ENCODE peak calls at places on chromosomes 16 and 17, in four cellular contexts. X, M, Y and F are unnamed samples. For H3K4me1, the result is how much of the 10 kb centered on the place peaks cover.

GRCh38 chr17:2929881-2930533 is 133.4 kb downstream of the OR1D5 start:
- DNase-seq in X (peak), M (peak), Y (no peak), F (no peak)

GRCh38 chr17:13209091-13209490 is 191.3 kb upstream of the ELAC2 start:
- DNase-seq in X (no peak), M (no peak), Y (no peak), F (no peak)

GRCh38 chr17:38874505-38875419 is 4.9 kb downstream of the LASP1 start:
- DNase-seq in X (no peak), M (no peak), Y (peak), F (no peak)

GRCh38 chr17:15973016-15973415 is 26.5 kb downstream of the ZSWIM7 start:
- DNase-seq in X (no peak), M (no peak), Y (no peak), F (no peak)

GRCh38 chr16:56289862-56290261 is 98.6 kb downstream of the GNAO1 start:
- DNase-seq in X (no peak), M (no peak), Y (no peak), F (no peak)

GRCh38 chr16:3022697-3023414 is 886 bp downstream of the HCFC1R1 start:
- DNase-seq in X (no peak), M (peak), Y (no peak), F (no peak)

GRCh38 chr16:73095885-73096341 is 48.0 kb upstream of the ZFHX3 start:
- DNase-seq in X (no peak), M (no peak), Y (peak), F (no peak)

GRCh38 chr16:85639529-85640253 is 26.6 kb downstream of the GSE1 start:
- DNase-seq in X (no peak), M (no peak), Y (peak), F (no peak)

GRCh38 chr17:46772013-46772878 is 46.2 kb downstream of the WNT3 start:
- DNase-seq in X (no peak), M (no peak), Y (peak), F (no peak)

GRCh38 chr17:67582632-67583230 is 135.0 kb upstream of the NOL11 start:
- DNase-seq in X (no peak), M (peak), Y (no peak), F (no peak)

GRCh38 chr17:18319604-18320256 is 4.6 kb downstream of the SMCR8 start:
- DNase-seq in X (no peak), M (peak), Y (no peak), F (no peak)

GRCh38 chr17:71975998-71976649 is 144.7 kb upstream of the SOX9 start:
- DNase-seq in X (no peak), M (peak), Y (peak), F (no peak)

GRCh38 chr16:30621765-30622164 is 11.6 kb upstream of the ZNF689 start:
- DNase-seq in X (no peak), M (peak), Y (no peak), F (no peak)

GRCh38 chr16:70349783-70350182 is 3.1 kb downstream of the DDX19A start:
- DNase-seq in X (no peak), M (no peak), Y (no peak), F (no peak)

GRCh38 chr16:28035866-28036393 is 27.6 kb downstream of the GSG1L start:
- DNase-seq in X (no peak), M (no peak), Y (no peak), F (no peak)

GRCh38 chr16:13923703-13924298 is 3.8 kb downstream of the ERCC4 start:
- DNase-seq in X (no peak), M (peak), Y (no peak), F (no peak)
- H3K4me3 ChIP-seq in X (no peak), M (no peak), Y (no peak), F (no peak)

GRCh38 chr16:8960788-8961109 is 3.0 kb downstream of the USP7 start:
- DNase-seq in X (no peak), M (no peak), Y (no peak), F (no peak)
- H3K4me1 ChIP-seq in X (half or more), M (under half), Y (under half), F (half or more)

DNA sequence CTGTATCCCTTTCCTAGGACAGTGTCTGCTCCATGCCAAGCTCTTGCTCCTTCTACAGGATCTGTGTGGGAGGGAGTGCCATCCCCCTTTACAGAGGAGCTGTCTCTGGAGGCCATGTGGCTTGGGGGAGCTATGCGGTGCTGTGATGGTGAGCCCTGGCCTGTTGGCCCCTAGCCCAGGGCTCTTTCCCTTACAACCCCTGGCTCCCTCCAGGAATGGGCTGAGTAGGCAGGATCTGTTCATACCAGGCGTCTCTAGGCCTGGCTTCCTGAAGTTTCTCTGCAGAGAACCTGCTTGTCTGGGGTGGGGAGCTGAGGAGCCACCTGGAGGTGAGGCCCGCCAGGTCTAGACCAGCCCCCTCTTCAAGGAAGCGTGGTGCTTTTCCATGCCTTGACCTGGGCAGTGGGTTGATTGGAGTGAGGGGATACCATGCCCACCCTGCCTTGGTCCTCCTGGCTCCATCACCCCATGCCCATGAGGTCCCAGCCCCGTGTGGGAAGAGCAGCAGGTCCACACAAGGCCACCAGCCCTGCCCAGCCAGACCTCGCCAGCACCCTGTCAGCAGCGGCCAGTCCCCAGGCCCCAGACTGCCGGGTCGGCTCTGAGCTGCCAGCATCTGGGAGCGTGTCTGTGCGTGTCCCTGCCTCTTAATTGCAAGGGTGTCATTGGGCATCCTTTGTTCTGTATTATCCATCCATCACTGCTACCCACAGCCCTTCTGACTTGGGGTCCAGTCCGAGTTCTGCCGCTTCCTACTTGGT is 14.7 kb downstream of the LLGL2 start:
- DNase-seq in X (no peak), M (no peak), Y (no peak), F (no peak)
- H3K27ac ChIP-seq in X (no peak), M (no peak), Y (no peak), F (no peak)

DNA sequence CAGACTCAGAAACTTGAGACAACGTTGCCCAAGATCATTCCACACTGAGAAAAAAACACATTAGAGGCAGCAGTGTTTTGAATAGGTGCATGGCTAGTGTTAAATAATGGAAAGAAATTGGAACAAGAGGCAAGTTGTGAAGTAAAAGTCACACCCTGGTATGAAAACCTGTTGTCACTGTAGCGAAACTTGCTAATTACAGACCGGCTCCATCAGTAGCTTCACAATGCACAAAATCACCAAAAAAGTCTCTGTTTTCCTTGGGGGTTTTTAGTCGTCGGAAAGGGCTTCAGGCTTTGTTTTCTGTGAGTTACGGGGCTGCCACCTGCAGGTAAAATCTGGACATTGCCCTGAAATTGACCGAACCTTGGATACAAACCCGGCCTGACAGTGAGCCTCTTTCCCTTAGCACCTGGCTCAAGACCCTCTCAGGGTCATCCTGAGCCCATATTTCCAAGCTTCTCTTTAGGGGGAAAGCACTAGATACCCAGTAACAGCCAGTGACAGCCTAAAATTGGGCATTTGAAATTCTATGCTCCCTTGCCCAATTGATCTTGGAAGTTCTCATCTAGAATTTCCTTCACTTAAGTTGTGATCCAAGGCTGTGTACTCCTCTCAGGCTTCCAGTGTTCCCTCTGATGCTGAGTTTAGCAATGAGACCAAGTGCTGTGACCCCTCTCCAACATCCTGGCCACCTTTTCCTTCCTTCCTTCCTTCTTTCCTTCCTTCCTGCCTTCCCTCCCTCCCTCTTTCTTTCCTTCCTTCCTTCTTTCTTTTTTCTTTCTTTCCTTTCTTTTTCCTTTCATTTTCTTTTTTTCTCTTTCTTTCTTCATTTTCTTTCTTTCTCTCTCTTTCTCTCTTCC is 7.2 kb upstream of the GRB2 start:
- DNase-seq in X (peak), M (peak), Y (no peak), F (peak)
- H3K4me3 ChIP-seq in X (peak), M (peak), Y (no peak), F (peak)

GRCh38 chr17:74466785-74467158 is 338 bp downstream of the CD300A start:
- DNase-seq in X (peak), M (no peak), Y (peak), F (no peak)

GRCh38 chr17:74466111-74466784 is at the start of gene CD300A:
- DNase-seq in X (no peak), M (no peak), Y (peak), F (no peak)

GRCh38 chr17:74467221-74467951 is 952 bp downstream of the CD300A start:
- DNase-seq in X (no peak), M (no peak), Y (peak), F (no peak)

GRCh38 chr17:74464730-74465377 is 1.6 kb upstream of the CD300A start:
- DNase-seq in X (no peak), M (no peak), Y (no peak), F (no peak)

GRCh38 chr17:74465378-74466110 is 890 bp upstream of the CD300A start:
- DNase-seq in X (no peak), M (no peak), Y (no peak), F (no peak)
- H3K4me1 ChIP-seq in X (half or more), M (under half), Y (under half), F (half or more)

GRCh38 chr16:9929313-9929712 is 252.9 kb downstream of the GRIN2A start:
- DNase-seq in X (no peak), M (no peak), Y (no peak), F (no peak)
- H3K27ac ChIP-seq in X (no peak), M (no peak), Y (no peak), F (no peak)

DNA sequence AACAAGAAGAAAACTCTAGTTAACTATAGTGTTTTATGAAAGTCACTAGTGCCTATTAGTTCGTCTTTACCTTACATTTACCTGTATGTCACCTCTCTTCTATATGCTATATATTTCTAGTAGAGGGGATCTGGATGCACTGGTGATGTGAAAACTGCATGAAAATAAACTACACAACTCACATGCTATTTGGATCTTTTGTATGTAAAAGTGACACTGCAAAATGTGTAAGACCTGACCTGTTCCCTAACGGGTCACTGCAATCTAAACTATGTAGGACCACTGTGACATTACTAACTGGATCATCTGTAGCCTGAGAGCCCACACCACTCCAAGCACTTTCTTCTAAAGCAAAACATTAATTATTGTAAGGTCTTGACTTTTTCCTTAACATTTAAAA is 1.7 kb downstream of the BLMH start:
- DNase-seq in X (no peak), M (no peak), Y (no peak), F (no peak)
- H3K4me3 ChIP-seq in X (no peak), M (no peak), Y (no peak), F (no peak)

GRCh38 chr17:4295686-4296085 is 31.9 kb upstream of the ANKFY1 start:
- DNase-seq in X (no peak), M (no peak), Y (no peak), F (no peak)

GRCh38 chr17:4304417-4305027 is 40.7 kb upstream of the ANKFY1 start:
- DNase-seq in X (peak), M (peak), Y (no peak), F (peak)

GRCh38 chr17:4297351-4297750 is 33.6 kb upstream of the ANKFY1 start:
- DNase-seq in X (no peak), M (peak), Y (no peak), F (no peak)

GRCh38 chr17:4305224-4305623 is 41.4 kb upstream of the ANKFY1 start:
- DNase-seq in X (no peak), M (peak), Y (no peak), F (no peak)

DNA sequence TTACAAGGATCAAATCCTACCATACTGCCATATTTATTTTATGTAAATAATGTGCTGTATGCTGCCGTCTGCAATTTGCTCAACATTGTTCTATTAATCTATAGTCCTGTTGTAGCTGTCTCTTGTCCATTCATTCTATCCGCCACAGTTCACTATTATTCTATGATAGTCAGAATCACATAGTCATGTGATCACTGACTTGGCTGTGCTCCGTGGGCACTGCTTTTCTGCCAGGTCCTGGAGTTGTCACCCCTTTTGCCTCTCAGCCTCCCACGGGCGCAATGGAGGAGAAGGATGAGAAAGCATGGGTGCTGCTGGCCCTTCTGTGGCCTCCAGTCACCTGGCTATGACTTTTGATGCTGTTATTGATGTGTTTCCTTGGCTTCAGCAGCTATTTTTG is 37.3 kb upstream of the ANKFY1 start:
- DNase-seq in X (no peak), M (no peak), Y (peak), F (no peak)
- H3K4me1 ChIP-seq in X (under half), M (under half), Y (under half), F (under half)